ENCODE peak calls at places on chromosomes 13 and 19, in ten cellular contexts. Z is hypothalamus; U is AG04450; A is pulmonary artery endothelial cell; W is immature natural killer cell; Y is RWPE2; B is NCI-H510A treated with DMSO at 0.1 percent for 48 hours; R is esophagus squamous epithelium; J is activated CD4-positive, CD25-positive, alpha-beta regulatory T cell treated with anti-CD3 and anti-CD28 coated beads, Interleukin-2, amount 50 U/mL, for 16 hours; H is caudate nucleus. K is an unnamed sample.
A peak's percentile ranks its signal among the peaks of the same experiment; 100 is the strongest.

GRCh38 chr19:46994141-46994686 is 25.4 kb upstream of the NPAS1 start:
- DNase-seq in R (no peak), B (no peak), A (no peak), Z (no peak), Y (no peak), W (no peak), U (no peak), H (no peak), J (no peak), K (no peak)

GRCh38 chr13:109254271-109254670 is 532.1 kb downstream of the IRS2 start:
- DNase-seq in B (no peak), J (no peak), Y (no peak), U (no peak), H (no peak), A (no peak), Z (no peak), W (no peak), R (no peak), K (no peak)

GRCh38 chr13:42740753-42741152 is 40.6 kb upstream of the FAM216B start:
- DNase-seq in U (no peak), A (peak; percentile 4), Y (no peak), H (no peak), Z (peak; percentile 14), B (peak; percentile 2), R (no peak), W (no peak), J (no peak), K (peak; percentile 53)

GRCh38 chr13:100825551-100825950 is 151.0 kb upstream of the TMTC4 start:
- DNase-seq in B (no peak), R (no peak), H (no peak), J (no peak), W (no peak), Z (no peak), U (no peak), Y (no peak), A (no peak), K (no peak)

GRCh38 chr19:2138061-2138728 is 13.2 kb downstream of the AP3D1 start:
- DNase-seq in Z (no peak), Y (no peak), A (no peak), R (no peak), U (no peak), H (no peak), W (no peak), B (no peak), J (no peak), K (no peak)

GRCh38 chr13:48222358-48223015 is 10.5 kb upstream of the ITM2B start:
- DNase-seq in H (no peak), Z (no peak), W (no peak), Y (no peak), J (no peak), B (no peak), A (no peak), R (no peak), U (no peak), K (no peak)

GRCh38 chr13:97109841-97110492 is 112.2 kb upstream of the MBNL2 start:
- DNase-seq in B (peak; percentile 70), R (no peak), J (peak; percentile 57), Y (peak; percentile 80), H (peak; percentile 77), A (peak; percentile 69), U (no peak), Z (peak; percentile 82), W (peak; percentile 64), K (peak; percentile 92)

GRCh38 chr19:12723383-12723642 is 419 bp downstream of the TNPO2 start:
- DNase-seq in A (no peak), Z (no peak), W (no peak), Y (no peak), U (no peak), J (no peak), H (no peak), B (peak; percentile 36), R (no peak), K (no peak)